ENCODE peak calls at places on chromosomes 3 and 15, in six cellular contexts. M, W, P, N, A and L are unnamed samples.

GRCh38 chr15:67097893-67098740 is 32.7 kb downstream of the SMAD3 start:
- DNase-seq in M (no peak), W (no peak), P (no peak), N (peak), A (peak), L (peak)

GRCh38 chr3:187646906-187647660 is 23.1 kb downstream of the SST start:
- DNase-seq in M (no peak), W (no peak), P (no peak), N (no peak), A (no peak), L (no peak)

GRCh38 chr15:29749365-29750086 is 72.7 kb downstream of the TJP1 start:
- DNase-seq in M (no peak), W (no peak), P (no peak), N (no peak), A (peak), L (no peak)

GRCh38 chr3:100766069-100766468 is 56.8 kb downstream of the TFG start:
- DNase-seq in M (no peak), W (no peak), P (no peak), N (no peak), A (no peak), L (no peak)

GRCh38 chr3:134795776-134796312 is 784 bp downstream of the EPHB1 start:
- DNase-seq in M (no peak), W (no peak), P (no peak), N (no peak), A (peak), L (peak)

GRCh38 chr15:80249973-80250372 is 2.0 kb downstream of the CTXND1 start:
- DNase-seq in M (no peak), W (no peak), P (no peak), N (no peak), A (no peak), L (no peak)

GRCh38 chr15:41115652-41116115 is 396 bp downstream of the INO80 start:
- DNase-seq in M (no peak), W (peak), P (no peak), N (peak), A (peak), L (peak)

GRCh38 chr3:65342084-65342683 is 654.4 kb upstream of the ADAMTS9 start:
- DNase-seq in M (no peak), W (peak), P (no peak), N (peak), A (peak), L (no peak)

GRCh38 chr15:32135326-32135725 is 105.0 kb downstream of the CHRNA7 start:
- DNase-seq in M (no peak), W (no peak), P (no peak), N (no peak), A (no peak), L (no peak)

GRCh38 chr3:33937628-33938027 is 139.2 kb downstream of the PDCD6IP start:
- DNase-seq in M (no peak), W (no peak), P (no peak), N (no peak), A (no peak), L (no peak)

GRCh38 chr3:8458235-8458634 is 43.4 kb upstream of the LMCD1 start:
- DNase-seq in M (no peak), W (no peak), P (no peak), N (no peak), A (peak), L (peak)

GRCh38 chr3:114615535-114616064 is 321.8 kb downstream of the TIGIT start:
- DNase-seq in M (no peak), W (no peak), P (no peak), N (no peak), A (no peak), L (no peak)

GRCh38 chr3:149623819-149624218 is 34.0 kb downstream of the WWTR1 start:
- DNase-seq in M (no peak), W (no peak), P (no peak), N (no peak), A (no peak), L (no peak)

GRCh38 chr3:150970665-150971327 is 1.7 kb downstream of the CLRN1 start:
- DNase-seq in M (no peak), W (no peak), P (no peak), N (peak), A (peak), L (peak)

GRCh38 chr15:20310603-20311002 is 231.0 kb downstream of the GOLGA6L6 start:
- DNase-seq in M (no peak), W (no peak), P (no peak), N (no peak), A (no peak), L (no peak)

GRCh38 chr3:154931484-154931883 is 148.6 kb upstream of the MME start:
- DNase-seq in M (no peak), W (no peak), P (no peak), N (peak), A (peak), L (no peak)

GRCh38 chr3:110027446-110027845 is 690.1 kb upstream of the DPPA4 start:
- DNase-seq in M (no peak), W (no peak), P (no peak), N (peak), A (peak), L (peak)